ENCODE peak calls at places on chromosomes 6 and 20, in seven cellular contexts. D is A549, A is psoas muscle, V is aorta, U is endothelial cell of umbilical vein, Z is IMR-90, Y is neural progenitor cell. R is an unnamed sample.

GRCh38 chr6:49054311-49054710 is 408.7 kb downstream of the MMUT start:
- DNase-seq in D (no peak), Y (no peak), U (no peak), A (no peak), V (no peak), Z (no peak), R (no peak)

GRCh38 chr20:16308754-16309153 is 264.5 kb downstream of the KIF16B start:
- DNase-seq in Z (peak), D (no peak), U (no peak), V (no peak), A (no peak), Y (no peak), R (no peak)

GRCh38 chr6:101926149-101926925 is 532.8 kb downstream of the GRIK2 start:
- DNase-seq in D (no peak), Z (peak), U (no peak), V (no peak), A (no peak), Y (no peak), R (no peak)

GRCh38 chr6:131269565-131270391 is 134.5 kb downstream of the AKAP7 start:
- DNase-seq in D (no peak), V (no peak), Z (no peak), U (no peak), A (no peak), Y (no peak), R (no peak)

GRCh38 chr6:104207635-104208034 is 652.1 kb downstream of the HACE1 start:
- DNase-seq in Y (no peak), Z (no peak), V (no peak), D (no peak), A (no peak), U (no peak), R (no peak)

GRCh38 chr20:57451759-57452661 is 60.8 kb downstream of the RBM38 start:
- DNase-seq in A (no peak), Z (no peak), Y (no peak), D (no peak), U (no peak), V (no peak), R (peak)

GRCh38 chr20:41616228-41616627 is 1.9 kb downstream of the CHD6 start:
- DNase-seq in V (no peak), A (no peak), Y (no peak), D (no peak), Z (peak), U (no peak), R (no peak)

GRCh38 chr6:43856005-43856765 is 86.2 kb downstream of the VEGFA start:
- DNase-seq in Z (peak), V (no peak), A (peak), U (peak), D (peak), Y (peak), R (peak)

GRCh38 chr20:40880063-40880715 is 148.4 kb upstream of the TOP1 start:
- DNase-seq in V (no peak), U (no peak), Z (no peak), D (no peak), A (no peak), Y (no peak), R (no peak)

GRCh38 chr6:5762561-5762968 is 244.2 kb downstream of the NRN1 start:
- DNase-seq in Y (no peak), V (no peak), A (no peak), U (no peak), D (no peak), Z (no peak), R (no peak)

GRCh38 chr20:10639762-10640556 is 33.8 kb downstream of the JAG1 start:
- DNase-seq in Z (no peak), D (no peak), A (no peak), V (peak), Y (peak), U (no peak), R (no peak)

GRCh38 chr20:38790210-38791053 is 15.1 kb upstream of the PPP1R16B start:
- DNase-seq in Z (peak), V (no peak), A (no peak), U (peak), D (peak), Y (peak), R (no peak)

GRCh38 chr6:101080597-101080996 is 199.5 kb upstream of the ASCC3 start:
- DNase-seq in A (no peak), Z (peak), U (no peak), Y (no peak), D (peak), V (no peak), R (no peak)

GRCh38 chr20:61460261-61461047 is 208.4 kb downstream of the CDH4 start:
- DNase-seq in A (no peak), Z (no peak), U (no peak), D (no peak), Y (no peak), V (no peak), R (no peak)

GRCh38 chr6:5036309-5036708 is 32.5 kb upstream of the RPP40 start:
- DNase-seq in U (peak), Y (peak), A (no peak), V (no peak), Z (peak), D (peak), R (no peak)

GRCh38 chr6:82461536-82461935 is 97.9 kb downstream of the TPBG start:
- DNase-seq in Z (no peak), V (no peak), A (no peak), D (no peak), U (no peak), Y (no peak), R (no peak)

GRCh38 chr6:102344769-102345168 is 951.3 kb downstream of the GRIK2 start:
- DNase-seq in Y (no peak), D (no peak), A (no peak), V (no peak), Z (no peak), U (no peak), R (no peak)

GRCh38 chr6:34056301-34056700 is 89.6 kb downstream of the GRM4 start:
- DNase-seq in A (peak), V (peak), D (no peak), Z (peak), Y (peak), U (peak), R (peak)

GRCh38 chr20:59648720-59649119 is 44.4 kb downstream of the PHACTR3 start:
- DNase-seq in U (no peak), A (no peak), Y (no peak), D (no peak), Z (no peak), V (no peak), R (no peak)

GRCh38 chr20:38227578-38228360 is 32.8 kb downstream of the KIAA1755 start:
- DNase-seq in Z (no peak), Y (no peak), U (no peak), D (no peak), A (no peak), V (peak), R (peak)

GRCh38 chr20:48774696-48775095 is 53.1 kb downstream of the PREX1 start:
- DNase-seq in Z (no peak), V (no peak), A (no peak), D (no peak), Y (no peak), U (no peak), R (no peak)

GRCh38 chr6:169899481-169900145 is 148.2 kb downstream of the ERMARD start:
- DNase-seq in Z (no peak), D (no peak), Y (no peak), U (no peak), V (no peak), A (no peak), R (no peak)

GRCh38 chr6:140572129-140572528 is 1197.7 kb upstream of the CITED2 start:
- DNase-seq in V (no peak), A (no peak), D (no peak), Z (peak), U (peak), Y (no peak), R (no peak)

GRCh38 chr20:36377348-36378326 is 71.5 kb downstream of the DLGAP4 start:
- DNase-seq in D (no peak), U (no peak), Z (no peak), V (no peak), Y (no peak), A (no peak), R (no peak)

DNA sequence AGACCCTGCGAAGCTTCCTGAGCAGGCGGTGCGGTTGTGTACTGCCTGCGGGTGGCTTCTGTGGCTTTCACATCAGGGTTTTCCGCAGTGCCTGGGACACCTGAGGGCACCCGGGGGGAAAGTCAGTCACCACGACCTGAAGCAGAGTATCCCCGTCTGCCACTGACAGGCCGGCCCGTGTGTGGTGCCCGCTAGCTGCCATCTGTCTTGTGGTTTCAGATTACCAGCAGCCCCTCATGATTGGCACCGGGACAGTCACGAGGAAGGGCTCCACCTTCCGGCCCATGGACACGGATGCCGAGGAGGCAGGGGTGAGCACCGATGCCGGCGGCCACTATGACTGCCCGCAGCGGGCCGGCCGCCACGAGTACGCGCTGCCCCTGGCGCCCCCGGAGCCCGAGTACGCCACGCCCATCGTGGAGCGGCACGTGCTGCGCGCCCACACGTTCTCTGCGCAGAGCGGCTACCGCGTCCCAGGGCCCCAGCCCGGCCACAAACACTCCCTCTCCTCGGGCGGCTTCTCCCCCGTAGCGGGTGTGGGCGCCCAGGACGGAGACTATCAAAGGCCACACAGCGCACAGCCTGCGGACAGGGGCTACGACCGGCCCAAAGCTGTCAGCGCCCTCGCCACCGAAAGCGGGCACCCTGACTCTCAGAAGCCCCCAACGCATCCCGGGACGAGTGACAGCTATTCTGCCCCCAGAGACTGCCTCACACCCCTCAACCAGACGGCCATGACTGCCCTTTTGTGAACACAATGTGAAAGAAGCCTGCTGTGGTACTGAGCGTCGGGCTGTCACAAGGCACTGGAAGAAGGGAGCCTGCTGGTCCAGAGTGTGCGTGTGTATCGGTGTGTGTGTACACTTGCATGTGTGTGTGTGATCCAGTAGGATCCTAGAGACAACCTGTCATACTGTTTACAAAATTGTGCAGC is 54.4 kb downstream of the GOPC start:
- DNase-seq in Y (no peak), Z (peak), D (no peak), U (peak), V (peak), A (peak), R (peak)
- H3K27ac ChIP-seq in Y (no peak), Z (peak), D (peak), U (peak), V (peak), A (peak), R (peak)

DNA sequence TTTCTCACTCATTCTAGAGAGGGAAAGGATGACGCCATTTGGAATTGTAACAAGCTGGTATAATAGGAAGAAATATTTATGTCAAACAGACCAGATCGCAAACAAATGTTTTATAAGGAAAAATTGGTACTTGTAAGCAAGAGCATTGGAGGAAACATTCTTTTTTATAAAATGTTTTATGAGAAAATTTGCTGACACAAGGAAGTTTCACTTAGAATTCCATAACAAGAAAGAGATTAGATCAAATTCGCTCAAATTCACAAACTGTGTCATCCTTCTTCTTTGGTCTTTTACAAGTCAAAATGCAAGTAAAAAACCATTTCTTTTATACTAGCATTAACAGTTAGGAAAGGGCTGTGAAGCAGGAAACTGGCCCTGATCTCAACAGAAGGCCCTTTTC is 179.9 kb downstream of the TRDN start:
- DNase-seq in Y (no peak), D (no peak), A (no peak), U (no peak), Z (no peak), V (no peak), R (no peak)
- H3K27ac ChIP-seq in Y (no peak), D (no peak), A (no peak), U (no peak), Z (no peak), V (no peak), R (no peak)

GRCh38 chr6:96900873-96901272 is 3.2 kb upstream of the NDUFAF4 start:
- DNase-seq in Z (no peak), V (no peak), A (no peak), U (no peak), D (no peak), Y (no peak), R (no peak)
- H3K27ac ChIP-seq in Z (no peak), V (no peak), A (no peak), U (no peak), D (no peak), Y (no peak), R (no peak)

DNA sequence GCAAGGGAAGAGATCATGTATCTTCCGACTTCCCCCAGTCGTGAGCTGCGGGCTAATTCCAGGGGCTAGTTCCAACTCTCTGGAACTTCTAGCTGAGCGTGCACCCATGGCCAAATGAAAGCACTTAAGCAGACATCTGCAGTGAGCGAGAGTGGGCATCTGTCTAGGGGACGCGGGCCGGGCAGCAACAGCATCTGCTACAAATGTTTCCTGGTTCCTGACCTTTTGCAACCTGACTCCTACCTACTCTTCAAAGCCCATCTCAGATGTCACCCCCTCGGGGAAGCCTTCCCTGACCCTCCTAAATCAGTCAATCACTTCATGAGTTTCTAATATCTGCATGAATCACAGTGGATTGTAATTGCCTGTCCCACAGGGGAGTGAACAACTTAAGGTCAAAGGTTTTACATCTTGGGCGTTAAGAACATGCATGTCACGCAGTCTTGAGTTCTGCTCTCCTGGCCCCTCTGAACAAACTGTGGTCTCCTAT is 141.9 kb downstream of the CEBPB start:
- DNase-seq in D (no peak), Z (no peak), Y (no peak), A (no peak), V (peak), U (no peak), R (no peak)
- H3K27ac ChIP-seq in D (peak), Z (no peak), Y (no peak), A (no peak), V (no peak), U (no peak), R (no peak)

DNA sequence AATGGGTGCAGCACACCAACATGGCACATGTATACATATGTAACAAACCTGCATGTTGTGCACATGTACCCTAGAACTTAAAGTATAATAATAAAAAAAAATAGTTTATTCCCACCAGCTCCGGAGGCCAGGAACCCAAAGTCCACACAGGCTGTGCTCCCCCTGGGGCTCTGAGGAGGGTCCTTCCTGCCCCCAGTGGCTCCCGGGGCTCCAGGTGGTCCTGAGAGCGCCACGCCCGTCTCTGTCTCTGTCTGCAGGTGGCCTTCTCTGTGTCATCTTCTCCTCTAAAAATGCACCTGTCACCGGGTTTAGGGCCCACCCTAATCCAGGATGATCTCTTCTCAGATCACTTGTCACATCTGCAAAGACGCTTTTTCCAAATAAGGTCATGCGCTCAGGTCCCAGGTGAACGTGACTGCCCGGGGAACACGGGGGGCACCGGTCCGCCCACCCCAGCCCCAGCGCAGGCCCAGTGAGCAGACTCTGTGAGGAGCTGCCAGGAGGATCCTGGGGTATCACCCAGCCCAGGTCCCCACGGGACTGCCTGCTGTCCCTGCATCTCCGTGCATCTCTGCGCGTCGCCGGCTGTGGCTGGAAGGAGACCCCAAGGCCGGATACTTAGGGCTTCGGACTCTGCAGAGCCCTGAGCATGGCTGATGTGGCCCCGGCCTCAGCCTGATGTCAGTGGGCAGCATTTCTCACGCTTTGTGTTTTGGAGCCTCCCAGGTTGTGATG is 11.8 kb downstream of the SLCO4A1 start:
- DNase-seq in Y (no peak), V (no peak), U (no peak), D (no peak), A (no peak), Z (no peak), R (no peak)
- H3K27ac ChIP-seq in Y (no peak), V (no peak), U (no peak), D (no peak), A (no peak), Z (no peak), R (no peak)

DNA sequence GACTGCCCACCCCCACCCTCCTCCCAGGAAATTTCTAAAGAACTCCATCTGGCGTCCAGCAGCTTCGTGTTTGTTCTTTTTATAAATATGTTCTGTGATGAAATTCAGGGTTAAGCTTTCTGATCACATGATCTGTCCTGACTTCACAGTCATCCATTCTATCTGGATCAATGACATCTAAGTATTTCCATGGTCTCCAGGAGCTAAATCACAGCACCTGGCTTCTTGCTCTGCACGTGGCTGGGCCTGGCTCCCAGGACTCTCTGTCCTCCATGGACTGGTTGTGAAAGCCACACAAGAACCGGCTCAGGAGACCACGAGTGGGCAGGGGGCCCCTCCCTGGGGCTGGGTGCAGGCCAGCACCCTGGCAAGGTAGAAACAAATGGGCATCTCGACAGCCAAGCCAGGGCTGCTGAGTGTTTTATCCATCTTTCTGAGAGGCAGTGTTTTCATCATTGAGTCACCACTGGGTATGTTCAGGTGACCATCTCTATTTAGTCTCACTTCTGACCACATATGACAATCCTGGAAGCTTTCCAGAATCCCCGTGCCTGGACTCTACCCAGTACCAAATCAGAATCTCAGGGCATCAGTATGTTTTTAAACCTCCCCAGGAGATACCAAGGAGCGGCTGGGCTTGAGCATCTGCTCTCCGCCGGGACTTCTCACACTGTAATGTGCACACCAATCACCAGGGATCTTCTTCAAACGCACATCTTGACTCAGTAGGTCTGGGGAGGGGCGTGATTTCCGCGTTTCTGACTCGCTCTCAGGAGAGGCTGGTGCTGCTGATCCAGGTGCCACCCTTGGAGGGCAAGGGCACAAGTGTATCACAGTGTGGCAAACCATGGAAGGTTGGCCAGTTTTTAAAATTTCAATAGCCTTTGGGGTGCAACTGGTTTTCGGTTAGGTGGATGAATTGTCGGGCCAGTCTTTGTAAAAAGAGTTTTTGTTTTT is 31.6 kb upstream of the PXDC1 start:
- DNase-seq in D (no peak), V (no peak), U (no peak), Z (peak), A (peak), Y (no peak), R (peak)
- H3K27ac ChIP-seq in D (no peak), V (no peak), U (no peak), Z (no peak), A (no peak), Y (no peak), R (no peak)

DNA sequence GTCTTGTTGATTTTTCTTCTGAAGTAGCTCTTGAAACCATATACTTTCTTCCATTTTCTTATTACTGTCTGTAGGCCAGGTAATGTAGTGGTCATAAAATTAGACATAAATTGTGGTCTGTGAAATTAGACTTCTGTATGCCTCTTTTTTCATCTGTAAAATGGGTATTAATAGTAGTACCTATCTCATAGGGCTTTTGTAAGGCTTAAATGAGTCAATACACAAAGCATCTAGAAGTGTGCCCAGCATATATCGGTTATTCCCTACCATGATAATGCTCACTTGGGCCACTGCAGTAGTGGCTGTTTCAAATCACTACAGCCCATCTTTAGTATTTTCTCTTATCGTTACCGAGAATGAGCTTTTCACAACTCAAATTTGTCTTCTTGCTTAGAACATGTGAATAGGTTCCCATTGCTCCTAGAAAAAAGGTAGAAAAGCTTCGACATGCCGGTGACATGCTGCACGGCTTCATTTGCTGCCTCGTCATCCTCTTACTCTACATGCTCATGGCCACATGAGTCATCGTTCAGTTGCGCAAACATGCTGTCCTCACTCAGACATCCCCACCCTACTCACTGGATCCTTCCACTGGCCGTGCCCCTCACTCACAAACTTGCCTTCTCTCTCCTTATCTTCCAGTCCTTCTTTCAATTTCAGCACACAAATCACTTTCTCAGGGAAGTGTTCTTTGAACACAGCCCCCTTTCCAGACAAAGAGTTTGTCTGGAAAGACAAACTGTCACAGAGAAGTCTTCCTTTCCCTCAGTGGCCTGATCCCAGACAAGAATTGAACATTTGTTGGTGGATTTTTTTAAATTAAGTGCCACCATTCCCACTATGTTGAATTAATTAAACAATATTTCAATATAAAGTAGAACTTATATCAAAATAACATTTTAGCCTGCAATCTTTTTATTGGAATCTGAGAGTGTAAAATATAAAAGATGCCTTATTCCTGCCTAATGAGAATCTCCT is 32.2 kb upstream of the ERVFRD-1 start:
- DNase-seq in U (no peak), V (peak), D (peak), Z (peak), A (peak), Y (no peak), R (peak)
- H3K27ac ChIP-seq in U (no peak), V (no peak), D (peak), Z (peak), A (no peak), Y (no peak), R (no peak)

R was measured in gastrocnemius medialis.